ENCODE peak calls at places on chromosomes 13 and 19, in four cellular contexts. L is SK-N-SH, K is heart left ventricle, Y is left ventricle myocardium inferior. T is an unnamed sample.

GRCh38 chr13:97211986-97212385 is 10.1 kb upstream of the MBNL2 start:
- DNase-seq in Y (no peak), K (no peak), L (no peak), T (no peak)

GRCh38 chr19:56110515-56111448 is 10.3 kb downstream of the ZNF787 start:
- DNase-seq in L (peak), K (peak), Y (peak), T (peak)

GRCh38 chr19:18771328-18772242 is 19.5 kb downstream of the COMP start:
- DNase-seq in Y (no peak), K (no peak), L (no peak), T (no peak)

GRCh38 chr19:55112246-55112780 is 5.1 kb downstream of the PPP1R12C start:
- DNase-seq in K (no peak), L (peak), Y (no peak), T (no peak)

GRCh38 chr19:9474975-9475374 is 23.4 kb downstream of the ZNF560 start:
- DNase-seq in L (no peak), Y (no peak), K (no peak), T (no peak)

GRCh38 chr19:58338825-58339558 is 12.2 kb downstream of the ZSCAN22 start:
- DNase-seq in K (no peak), L (no peak), Y (no peak), T (no peak)

GRCh38 chr13:96053003-96053703 is at the start of gene UGGT2:
- DNase-seq in Y (peak), K (peak), L (peak), T (peak)

GRCh38 chr13:27679896-27680295 is 58.2 kb downstream of the POLR1D start:
- DNase-seq in L (no peak), Y (no peak), K (no peak), T (no peak)

GRCh38 chr13:71144883-71145282 is 722.1 kb downstream of the DACH1 start:
- DNase-seq in L (no peak), Y (no peak), K (no peak), T (no peak)

GRCh38 chr19:9791552-9792181 is 23.1 kb upstream of the ZNF846 start:
- DNase-seq in K (peak), L (peak), Y (peak), T (peak)

GRCh38 chr13:29774830-29775229 is 75.6 kb downstream of the UBL3 start:
- DNase-seq in K (no peak), Y (no peak), L (no peak), T (no peak)

GRCh38 chr19:53308339-53308811 is 25.2 kb upstream of the ZNF845 start:
- DNase-seq in L (peak), K (no peak), Y (peak), T (peak)

GRCh38 chr19:3001235-3001800 is 24.0 kb downstream of the TLE6 start:
- DNase-seq in Y (no peak), L (no peak), K (no peak), T (no peak)

GRCh38 chr13:69589531-69589930 is 518.1 kb upstream of the ATXN8OS start:
- DNase-seq in K (no peak), Y (no peak), L (no peak), T (no peak)

GRCh38 chr13:25085125-25085742 is 10.7 kb upstream of the PABPC3 start:
- DNase-seq in Y (no peak), K (no peak), L (peak), T (peak)

GRCh38 chr13:75839418-75839817 is 203.3 kb downstream of the LMO7 start:
- DNase-seq in L (no peak), K (no peak), Y (no peak), T (no peak)

GRCh38 chr19:46896076-46896794 is 35.4 kb downstream of the ARHGAP35 start:
- DNase-seq in Y (no peak), K (no peak), L (no peak), T (no peak)

GRCh38 chr19:47073574-47073973 is 25.1 kb upstream of the TMEM160 start:
- DNase-seq in Y (no peak), K (no peak), L (no peak), T (no peak)

GRCh38 chr13:51349016-51349415 is 9.5 kb downstream of the SERPINE3 start:
- DNase-seq in Y (no peak), L (no peak), K (no peak), T (no peak)

GRCh38 chr19:566844-567243 is 5.6 kb upstream of the BSG start:
- DNase-seq in K (no peak), Y (no peak), L (no peak), T (no peak)
- H3K27ac ChIP-seq in K (no peak), Y (peak), L (no peak), T (no peak)

GRCh38 chr13:23430664-23431063 is 2.8 kb downstream of the SACS start:
- DNase-seq in L (peak), K (no peak), Y (no peak), T (no peak)

GRCh38 chr13:23433171-23434153 is at the start of gene SACS:
- DNase-seq in Y (no peak), K (no peak), L (peak), T (no peak)

GRCh38 chr13:23427342-23428182 is 5.9 kb downstream of the SACS start:
- DNase-seq in Y (no peak), L (no peak), K (peak), T (peak)

GRCh38 chr13:23432589-23432988 is 913 bp downstream of the SACS start:
- DNase-seq in K (no peak), Y (no peak), L (no peak), T (no peak)

DNA sequence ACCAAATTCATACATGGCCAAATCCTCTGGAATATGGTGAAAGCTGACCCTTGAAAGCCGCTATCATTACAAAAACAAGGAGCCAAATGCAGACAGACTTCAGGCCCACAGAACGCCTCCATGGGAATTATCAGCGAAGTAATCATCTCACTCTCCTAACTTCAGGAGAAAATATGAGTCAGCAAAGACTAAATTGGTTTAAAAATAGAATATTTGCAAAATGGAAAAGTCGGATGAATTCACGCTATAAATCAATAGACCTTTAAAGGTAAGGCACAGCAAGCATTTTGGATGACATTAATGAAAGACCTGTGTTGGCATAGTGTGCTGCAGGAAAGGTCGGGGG is 5.3 kb downstream of the SACS start:
- DNase-seq in K (no peak), L (no peak), Y (no peak), T (no peak)
- H3K27ac ChIP-seq in K (peak), L (peak), Y (peak), T (peak)

DNA sequence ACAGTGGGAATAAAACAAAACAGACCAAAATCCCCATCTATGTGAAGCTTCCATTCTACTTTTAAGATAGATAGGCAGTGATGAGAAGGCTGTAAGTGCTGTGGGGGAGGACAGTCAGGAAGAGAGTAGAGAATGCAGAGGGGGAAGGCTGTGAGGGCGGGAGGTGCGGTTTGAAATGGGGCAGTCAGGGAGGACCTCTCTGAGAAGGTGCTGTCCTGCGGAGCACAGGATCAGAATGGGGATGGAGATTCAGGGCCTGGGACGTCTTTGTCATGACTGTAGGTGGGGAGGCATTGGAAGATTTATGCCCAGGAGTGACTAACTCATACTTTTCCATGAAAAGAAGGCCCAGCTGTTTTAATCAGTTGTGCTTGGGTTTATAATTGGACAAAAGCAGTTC is 3.9 kb upstream of the GPR183 start:
- DNase-seq in L (no peak), Y (no peak), K (no peak), T (no peak)
- H3K27ac ChIP-seq in L (peak), Y (no peak), K (no peak), T (no peak)

DNA sequence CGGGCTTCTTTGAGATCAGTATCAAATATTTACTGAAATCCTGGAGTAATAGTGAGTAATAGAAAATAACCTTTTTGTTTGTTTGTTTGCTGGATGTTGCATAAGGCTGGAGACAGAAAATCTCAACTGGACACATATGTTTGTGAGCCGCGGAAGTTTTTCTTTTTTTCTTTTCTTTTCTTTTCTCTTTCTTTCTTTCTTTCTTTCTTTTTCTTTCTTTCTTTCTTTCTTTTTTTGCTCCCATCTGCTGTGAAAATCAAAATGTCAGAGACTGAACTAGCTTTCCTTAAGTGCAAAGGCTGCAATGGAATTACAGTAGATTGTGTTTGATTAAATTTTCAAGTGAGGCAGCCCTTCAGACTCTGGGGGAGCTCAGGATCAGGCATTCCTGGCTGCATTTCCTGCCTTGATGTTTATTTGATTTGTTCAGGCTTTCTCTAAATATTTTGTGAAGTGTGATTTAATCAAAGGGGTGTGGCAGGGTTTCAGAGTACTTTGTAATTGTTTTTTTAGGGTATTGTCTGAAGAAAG is 306 bp downstream of the FRY start:
- DNase-seq in Y (no peak), L (peak), K (no peak), T (no peak)
- H3K27ac ChIP-seq in Y (peak), L (peak), K (peak), T (peak)

GRCh38 chr13:107113387-107113786 is 545.5 kb upstream of the ARGLU1 start:
- DNase-seq in Y (no peak), K (no peak), L (no peak), T (no peak)

GRCh38 chr13:107121793-107122192 is 553.9 kb upstream of the ARGLU1 start:
- DNase-seq in K (no peak), Y (no peak), L (no peak), T (no peak)

GRCh38 chr13:107119989-107120881 is 552.3 kb upstream of the ARGLU1 start:
- DNase-seq in K (no peak), Y (no peak), L (no peak), T (no peak)

GRCh38 chr13:107117327-107118012 is 549.5 kb upstream of the ARGLU1 start:
- DNase-seq in Y (no peak), L (no peak), K (no peak), T (no peak)
- H3K27ac ChIP-seq in Y (no peak), L (no peak), K (no peak), T (no peak)

GRCh38 chr19:38852231-38853044 is 2.7 kb upstream of the HNRNPL start:
- DNase-seq in L (peak), Y (peak), K (peak), T (peak)
- H3K27ac ChIP-seq in L (peak), Y (peak), K (peak), T (peak)

GRCh38 chr19:11199517-11199916 is 2.2 kb upstream of the KANK2 start:
- DNase-seq in L (no peak), Y (no peak), K (no peak), T (no peak)
- H3K27ac ChIP-seq in L (no peak), Y (peak), K (peak), T (no peak)

T was measured in adrenal gland.